ENCODE peak calls at places on chromosomes 11 and 22, in four cellular contexts. One of them, this sample, is unnamed.

GRCh38 chr11:6194065-6194581 is 4.9 kb upstream of the OR52W1 start:
- DNase-seq in pancreas: no peak
- DNase-seq in cardiac muscle cell: no peak
- DNase-seq in IMR-90: no peak
- DNase-seq in this sample: no peak

GRCh38 chr11:97022942-97023341 is 633.1 kb downstream of the JRKL start:
- DNase-seq in pancreas: no peak
- DNase-seq in cardiac muscle cell: no peak
- DNase-seq in IMR-90: no peak
- DNase-seq in this sample: no peak

GRCh38 chr11:62880231-62880802 is 379 bp upstream of the SLC3A2 start:
- DNase-seq in pancreas: no peak
- DNase-seq in cardiac muscle cell: peak; percentile 46
- DNase-seq in IMR-90: peak; percentile 88
- DNase-seq in this sample: no peak

GRCh38 chr11:69468236-69468635 is 13.2 kb upstream of the LINC01488 start:
- DNase-seq in pancreas: no peak
- DNase-seq in cardiac muscle cell: no peak
- DNase-seq in IMR-90: no peak
- DNase-seq in this sample: no peak

GRCh38 chr22:46280999-46281623 is 13.3 kb downstream of the TTC38 start:
- DNase-seq in pancreas: no peak
- DNase-seq in cardiac muscle cell: no peak
- DNase-seq in IMR-90: no peak
- DNase-seq in this sample: no peak

GRCh38 chr11:10302294-10302743 is 2.6 kb upstream of the ADM start:
- DNase-seq in pancreas: peak; percentile 63
- DNase-seq in cardiac muscle cell: peak; percentile 19
- DNase-seq in IMR-90: no peak
- DNase-seq in this sample: no peak

GRCh38 chr11:129881570-129882170 is 13.7 kb downstream of the NFRKB start:
- DNase-seq in pancreas: no peak
- DNase-seq in cardiac muscle cell: peak; percentile 57
- DNase-seq in IMR-90: peak; percentile 21
- DNase-seq in this sample: no peak

GRCh38 chr11:97345031-97345430 is 955.2 kb downstream of the JRKL start:
- DNase-seq in pancreas: no peak
- DNase-seq in cardiac muscle cell: no peak
- DNase-seq in IMR-90: no peak
- DNase-seq in this sample: no peak

GRCh38 chr11:70608568-70609314 is 210.4 kb downstream of the CTTN start:
- DNase-seq in pancreas: no peak
- DNase-seq in cardiac muscle cell: no peak
- DNase-seq in IMR-90: peak; percentile 49
- DNase-seq in this sample: no peak

GRCh38 chr11:69915151-69915500 is 95.9 kb upstream of the FGF3 start:
- DNase-seq in pancreas: no peak
- DNase-seq in cardiac muscle cell: no peak
- DNase-seq in IMR-90: peak; percentile 62
- DNase-seq in this sample: no peak

GRCh38 chr11:69127091-69127850 is 28.5 kb upstream of the SMIM38 start:
- DNase-seq in pancreas: no peak
- DNase-seq in cardiac muscle cell: no peak
- DNase-seq in IMR-90: no peak
- DNase-seq in this sample: no peak

GRCh38 chr11:128515086-128515485 is 72.3 kb downstream of the ETS1 start:
- DNase-seq in pancreas: no peak
- DNase-seq in cardiac muscle cell: no peak
- DNase-seq in IMR-90: no peak
- DNase-seq in this sample: no peak
- H3K27ac ChIP-seq in pancreas: peak overlapping the region; percentile 48
- H3K27ac ChIP-seq in cardiac muscle cell: no peak overlapping the region
- H3K27ac ChIP-seq in IMR-90: no peak overlapping the region
- H3K27ac ChIP-seq in this sample: no peak overlapping the region

GRCh38 chr11:121741954-121742361 is 289.2 kb upstream of the SORL1-AS1 start:
- DNase-seq in pancreas: no peak
- DNase-seq in cardiac muscle cell: peak; percentile 22
- DNase-seq in IMR-90: peak; percentile 52
- DNase-seq in this sample: no peak
- H3K4me3 ChIP-seq in pancreas: no peak overlapping the region
- H3K4me3 ChIP-seq in cardiac muscle cell: no peak overlapping the region
- H3K4me3 ChIP-seq in IMR-90: no peak overlapping the region
- H3K4me3 ChIP-seq in this sample: no peak overlapping the region

DNA sequence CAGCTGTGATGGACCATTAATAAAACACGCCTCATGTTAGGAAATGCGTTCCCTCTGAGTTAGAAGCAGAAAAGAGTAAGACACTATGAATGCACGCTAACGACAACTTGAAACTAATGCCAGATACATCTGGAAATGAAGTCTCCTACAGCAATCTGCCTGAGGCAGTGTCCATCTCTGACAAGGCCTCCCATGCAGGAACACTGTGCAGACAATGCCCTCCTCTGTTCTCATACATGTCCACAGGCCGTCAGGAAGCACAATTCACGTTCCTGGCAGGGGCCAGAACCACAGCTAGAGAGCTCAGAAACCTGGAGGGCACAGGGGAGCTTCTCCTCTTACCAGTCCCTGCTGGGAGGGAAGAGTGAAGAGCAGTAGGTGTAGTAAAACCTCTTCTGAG is 41.3 kb upstream of the CYP2D6 start:
- DNase-seq in pancreas: no peak
- DNase-seq in cardiac muscle cell: no peak
- DNase-seq in IMR-90: no peak
- DNase-seq in this sample: no peak
- H3K27ac ChIP-seq in pancreas: no peak overlapping the region
- H3K27ac ChIP-seq in cardiac muscle cell: no peak overlapping the region
- H3K27ac ChIP-seq in IMR-90: no peak overlapping the region
- H3K27ac ChIP-seq in this sample: no peak overlapping the region

DNA sequence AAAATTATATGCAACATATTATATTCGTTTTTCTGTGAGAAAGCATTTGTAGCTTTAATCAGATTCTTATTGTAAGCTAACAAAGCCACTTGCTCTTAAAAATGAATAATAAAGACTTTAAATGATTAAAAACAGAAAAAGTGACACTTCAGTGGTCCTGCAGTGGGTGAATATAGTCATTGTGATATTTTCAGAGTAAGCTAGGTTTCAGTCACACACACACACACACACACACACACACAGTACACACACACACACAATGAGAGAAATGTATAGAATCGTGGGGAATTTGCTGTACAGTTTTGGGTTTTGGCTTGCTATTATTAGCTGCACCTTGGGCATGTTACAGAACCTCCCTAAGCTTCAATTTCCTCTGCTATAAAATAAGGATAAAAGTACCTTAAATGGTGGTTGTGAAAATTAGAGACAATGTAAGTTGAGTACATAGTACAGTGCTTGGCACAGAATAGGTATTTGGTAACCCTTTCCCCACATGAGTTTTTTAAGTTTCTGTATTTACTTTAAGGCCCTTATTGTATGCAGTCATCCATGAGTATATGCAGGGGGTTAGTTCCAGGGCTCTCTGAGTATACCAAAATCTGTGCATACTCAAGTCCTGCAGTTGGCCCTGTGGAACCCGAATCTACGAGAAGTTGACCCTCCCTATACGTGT is 39.8 kb downstream of the CSTPP1 start:
- DNase-seq in pancreas: no peak
- DNase-seq in cardiac muscle cell: no peak
- DNase-seq in IMR-90: no peak
- DNase-seq in this sample: no peak
- H3K4me3 ChIP-seq in pancreas: no peak overlapping the region
- H3K4me3 ChIP-seq in cardiac muscle cell: no peak overlapping the region
- H3K4me3 ChIP-seq in IMR-90: no peak overlapping the region
- H3K4me3 ChIP-seq in this sample: no peak overlapping the region

DNA sequence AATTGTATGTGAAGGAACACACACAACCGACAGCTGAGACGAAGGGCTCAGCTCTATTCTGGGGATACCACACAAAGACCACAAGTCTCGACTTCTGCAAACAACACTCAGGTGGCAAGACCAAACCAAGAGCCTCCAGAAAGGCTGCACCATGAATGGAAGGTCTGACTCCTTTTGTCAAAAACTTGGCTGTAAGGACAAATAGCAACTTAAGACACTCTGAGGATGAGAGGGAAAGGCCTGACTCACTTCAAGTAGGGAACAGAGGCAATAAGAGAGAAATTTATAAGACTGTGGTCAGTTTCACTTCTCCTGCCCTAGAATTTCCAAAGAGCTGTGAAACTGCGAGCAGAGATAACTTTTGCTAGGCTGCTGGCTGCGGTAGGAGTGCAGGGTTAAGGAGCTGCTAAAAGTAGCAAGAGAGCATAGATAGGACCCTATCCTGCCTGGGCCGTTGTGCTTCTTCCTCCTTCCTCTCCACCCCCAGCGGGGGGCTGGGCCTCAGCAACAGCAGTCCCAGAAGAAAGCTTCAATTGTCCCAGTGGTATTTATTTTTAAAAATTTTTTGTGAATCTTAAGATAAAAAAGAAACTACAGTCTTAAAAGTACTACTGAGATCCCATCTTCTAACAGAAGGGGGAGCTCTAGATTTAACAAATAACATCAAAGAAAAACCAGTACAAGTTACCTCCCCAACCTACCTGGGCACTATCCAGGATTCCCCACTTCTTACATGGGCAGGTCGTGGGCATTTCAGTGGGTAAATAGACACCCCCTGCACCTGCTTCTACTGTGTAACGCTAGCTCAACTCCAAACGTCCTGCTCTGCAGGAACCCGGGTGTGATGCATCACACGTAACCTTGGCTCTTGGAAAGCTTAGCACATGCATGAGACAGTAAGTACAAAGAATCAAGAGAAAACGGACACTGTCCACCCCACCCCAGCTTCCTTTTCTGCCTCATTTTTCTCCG is 66.4 kb downstream of the SGSM3 start:
- DNase-seq in pancreas: no peak
- DNase-seq in cardiac muscle cell: peak; percentile 57
- DNase-seq in IMR-90: peak; percentile 74
- DNase-seq in this sample: peak; percentile 31
- H3K27ac ChIP-seq in pancreas: peak overlapping the region; percentile 20
- H3K27ac ChIP-seq in cardiac muscle cell: peak overlapping the region; percentile 88
- H3K27ac ChIP-seq in IMR-90: peak overlapping the region; percentile 76
- H3K27ac ChIP-seq in this sample: no peak overlapping the region

GRCh38 chr11:12075822-12076821 is 34.3 kb upstream of the MICAL2 start:
- DNase-seq in pancreas: no peak
- DNase-seq in cardiac muscle cell: no peak
- DNase-seq in IMR-90: peak; percentile 100
- DNase-seq in this sample: no peak
- H3K4me3 ChIP-seq in pancreas: no peak overlapping the region
- H3K4me3 ChIP-seq in cardiac muscle cell: no peak overlapping the region
- H3K4me3 ChIP-seq in IMR-90: peak overlapping the region; percentile 9
- H3K4me3 ChIP-seq in this sample: no peak overlapping the region

DNA sequence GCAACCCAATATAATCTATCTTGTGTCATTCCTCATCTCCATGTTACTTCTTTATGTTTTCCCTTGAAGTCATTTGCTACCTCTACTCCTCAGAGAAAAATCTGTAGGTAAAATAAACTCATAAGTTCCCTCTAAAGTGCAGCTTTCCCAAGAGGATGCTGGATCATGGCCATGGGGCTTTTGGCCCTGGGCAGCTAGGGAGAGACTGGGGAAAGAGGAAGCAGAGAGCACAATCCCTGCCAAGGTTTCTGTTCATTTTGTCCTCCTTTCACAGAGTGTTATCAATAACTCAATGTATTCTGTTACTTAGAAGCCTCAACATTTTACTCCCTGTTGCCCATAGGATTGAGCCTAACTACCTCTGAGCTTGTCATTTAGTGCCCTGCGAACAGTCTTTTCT is 9.0 kb downstream of the RNF121 start:
- DNase-seq in pancreas: no peak
- DNase-seq in cardiac muscle cell: no peak
- DNase-seq in IMR-90: no peak
- DNase-seq in this sample: no peak
- H3K27ac ChIP-seq in pancreas: peak overlapping the region; percentile 15
- H3K27ac ChIP-seq in cardiac muscle cell: no peak overlapping the region
- H3K27ac ChIP-seq in IMR-90: no peak overlapping the region
- H3K27ac ChIP-seq in this sample: no peak overlapping the region

GRCh38 chr11:73563539-73564200 is 34.2 kb downstream of the FAM168A start:
- DNase-seq in pancreas: no peak
- DNase-seq in cardiac muscle cell: no peak
- DNase-seq in IMR-90: no peak
- DNase-seq in this sample: no peak
- H3K4me3 ChIP-seq in pancreas: no peak overlapping the region
- H3K4me3 ChIP-seq in cardiac muscle cell: no peak overlapping the region
- H3K4me3 ChIP-seq in IMR-90: no peak overlapping the region
- H3K4me3 ChIP-seq in this sample: no peak overlapping the region